ENCODE peak calls at places on chromosomes 13 and 19, in eight cellular contexts. One of them, this sample, is unnamed.

GRCh38 chr13:106617561-106617960 is 49.6 kb upstream of the ARGLU1 start:
- DNase-seq in OCI-LY7: no peak
- DNase-seq in H1: no peak
- DNase-seq in ureter: no peak
- DNase-seq in stimulated activated CD8-positive, alpha-beta memory T cell treated with anti-CD3 and anti-CD28 coated beads, Interleukin-15, amount 100 ng/mL, for 48 hours: no peak
- DNase-seq in iPS-NIHi11: no peak
- DNase-seq in AG10803: peak
- DNase-seq in NB4: no peak
- DNase-seq in this sample: peak

GRCh38 chr13:46796515-46797467 is at the start of gene ESD:
- DNase-seq in ureter: peak
- DNase-seq in iPS-NIHi11: peak
- DNase-seq in OCI-LY7: peak
- DNase-seq in H1: peak
- DNase-seq in stimulated activated CD8-positive, alpha-beta memory T cell treated with anti-CD3 and anti-CD28 coated beads, Interleukin-15, amount 100 ng/mL, for 48 hours: peak
- DNase-seq in AG10803: peak
- DNase-seq in NB4: peak
- DNase-seq in this sample: peak

GRCh38 chr13:89726690-89727435 is 1620.6 kb upstream of the MIR17HG start:
- DNase-seq in ureter: no peak
- DNase-seq in H1: no peak
- DNase-seq in stimulated activated CD8-positive, alpha-beta memory T cell treated with anti-CD3 and anti-CD28 coated beads, Interleukin-15, amount 100 ng/mL, for 48 hours: no peak
- DNase-seq in AG10803: no peak
- DNase-seq in iPS-NIHi11: no peak
- DNase-seq in NB4: no peak
- DNase-seq in OCI-LY7: no peak
- DNase-seq in this sample: no peak

GRCh38 chr19:10416380-10417257 is 3.7 kb upstream of the PDE4A start:
- DNase-seq in ureter: peak
- DNase-seq in NB4: peak
- DNase-seq in iPS-NIHi11: peak
- DNase-seq in H1: peak
- DNase-seq in OCI-LY7: peak
- DNase-seq in stimulated activated CD8-positive, alpha-beta memory T cell treated with anti-CD3 and anti-CD28 coated beads, Interleukin-15, amount 100 ng/mL, for 48 hours: peak
- DNase-seq in AG10803: peak
- DNase-seq in this sample: peak

GRCh38 chr13:99577934-99578917 is 77.0 kb downstream of the TM9SF2 start:
- DNase-seq in iPS-NIHi11: no peak
- DNase-seq in H1: no peak
- DNase-seq in OCI-LY7: no peak
- DNase-seq in ureter: no peak
- DNase-seq in stimulated activated CD8-positive, alpha-beta memory T cell treated with anti-CD3 and anti-CD28 coated beads, Interleukin-15, amount 100 ng/mL, for 48 hours: no peak
- DNase-seq in NB4: peak
- DNase-seq in AG10803: peak
- DNase-seq in this sample: peak

GRCh38 chr13:94157705-94158218 is 321.7 kb downstream of the DCT start:
- DNase-seq in NB4: no peak
- DNase-seq in H1: no peak
- DNase-seq in stimulated activated CD8-positive, alpha-beta memory T cell treated with anti-CD3 and anti-CD28 coated beads, Interleukin-15, amount 100 ng/mL, for 48 hours: no peak
- DNase-seq in AG10803: peak
- DNase-seq in iPS-NIHi11: no peak
- DNase-seq in ureter: no peak
- DNase-seq in OCI-LY7: no peak
- DNase-seq in this sample: no peak

GRCh38 chr19:9885077-9885552 is 50.0 kb downstream of the PIN1 start:
- DNase-seq in ureter: no peak
- DNase-seq in iPS-NIHi11: no peak
- DNase-seq in H1: no peak
- DNase-seq in stimulated activated CD8-positive, alpha-beta memory T cell treated with anti-CD3 and anti-CD28 coated beads, Interleukin-15, amount 100 ng/mL, for 48 hours: no peak
- DNase-seq in OCI-LY7: no peak
- DNase-seq in NB4: no peak
- DNase-seq in AG10803: peak
- DNase-seq in this sample: peak

GRCh38 chr13:41488124-41488523 is 30.8 kb downstream of the RGCC start:
- DNase-seq in H1: no peak
- DNase-seq in ureter: no peak
- DNase-seq in stimulated activated CD8-positive, alpha-beta memory T cell treated with anti-CD3 and anti-CD28 coated beads, Interleukin-15, amount 100 ng/mL, for 48 hours: no peak
- DNase-seq in iPS-NIHi11: no peak
- DNase-seq in OCI-LY7: no peak
- DNase-seq in AG10803: no peak
- DNase-seq in NB4: no peak
- DNase-seq in this sample: no peak

GRCh38 chr19:54133312-54133956 is 4.1 kb upstream of the CNOT3 start:
- DNase-seq in NB4: no peak
- DNase-seq in OCI-LY7: no peak
- DNase-seq in H1: peak
- DNase-seq in stimulated activated CD8-positive, alpha-beta memory T cell treated with anti-CD3 and anti-CD28 coated beads, Interleukin-15, amount 100 ng/mL, for 48 hours: no peak
- DNase-seq in AG10803: peak
- DNase-seq in ureter: peak
- DNase-seq in iPS-NIHi11: no peak
- DNase-seq in this sample: no peak

GRCh38 chr13:110306960-110307696 is at the start of the genes COL4A1 and COL4A2:
- DNase-seq in stimulated activated CD8-positive, alpha-beta memory T cell treated with anti-CD3 and anti-CD28 coated beads, Interleukin-15, amount 100 ng/mL, for 48 hours: no peak
- DNase-seq in H1: no peak
- DNase-seq in OCI-LY7: no peak
- DNase-seq in ureter: peak
- DNase-seq in NB4: no peak
- DNase-seq in iPS-NIHi11: peak
- DNase-seq in AG10803: peak
- DNase-seq in this sample: peak

GRCh38 chr19:19745496-19746285 is 12.8 kb upstream of the ZNF14 start:
- DNase-seq in OCI-LY7: no peak
- DNase-seq in NB4: no peak
- DNase-seq in AG10803: no peak
- DNase-seq in iPS-NIHi11: peak
- DNase-seq in ureter: no peak
- DNase-seq in H1: no peak
- DNase-seq in stimulated activated CD8-positive, alpha-beta memory T cell treated with anti-CD3 and anti-CD28 coated beads, Interleukin-15, amount 100 ng/mL, for 48 hours: no peak
- DNase-seq in this sample: no peak

This sample was measured in myocyte.